ENCODE peak calls at places on chromosome 11, in five cellular contexts. One of them, this sample, is unnamed.

GRCh38 chr11:64353101-64353738 is 5.7 kb upstream of the RPS6KA4 start:
- DNase-seq in right lobe of liver: peak
- DNase-seq in HCT116: no peak
- DNase-seq in IMR-90: no peak
- DNase-seq in ovary: no peak
- DNase-seq in this sample: no peak

GRCh38 chr11:35116245-35116644 is 22.7 kb upstream of the CD44 start:
- DNase-seq in right lobe of liver: no peak
- DNase-seq in HCT116: no peak
- DNase-seq in IMR-90: no peak
- DNase-seq in ovary: no peak
- DNase-seq in this sample: no peak

GRCh38 chr11:128548655-128549255 is 38.6 kb downstream of the ETS1 start:
- DNase-seq in right lobe of liver: peak
- DNase-seq in HCT116: no peak
- DNase-seq in IMR-90: peak
- DNase-seq in ovary: peak
- DNase-seq in this sample: peak

GRCh38 chr11:43135966-43136534 is 175.7 kb upstream of the API5 start:
- DNase-seq in right lobe of liver: no peak
- DNase-seq in HCT116: no peak
- DNase-seq in IMR-90: no peak
- DNase-seq in ovary: no peak
- DNase-seq in this sample: no peak

GRCh38 chr11:122178795-122179194 is 62.8 kb upstream of the BLID start:
- DNase-seq in right lobe of liver: no peak
- DNase-seq in HCT116: no peak
- DNase-seq in IMR-90: peak
- DNase-seq in ovary: no peak
- DNase-seq in this sample: no peak

GRCh38 chr11:133552938-133553337 is 20.6 kb upstream of the OPCML start:
- DNase-seq in right lobe of liver: no peak
- DNase-seq in HCT116: no peak
- DNase-seq in IMR-90: no peak
- DNase-seq in ovary: no peak
- DNase-seq in this sample: no peak

GRCh38 chr11:108466405-108466804 is 924 bp downstream of the C11orf65 start:
- DNase-seq in right lobe of liver: no peak
- DNase-seq in HCT116: no peak
- DNase-seq in IMR-90: no peak
- DNase-seq in ovary: no peak
- DNase-seq in this sample: no peak

GRCh38 chr11:17354070-17354924 is 2.7 kb downstream of the NCR3LG1 start:
- DNase-seq in right lobe of liver: no peak
- DNase-seq in HCT116: peak
- DNase-seq in IMR-90: peak
- DNase-seq in ovary: no peak
- DNase-seq in this sample: peak

GRCh38 chr11:43736502-43737193 is 56.1 kb downstream of the HSD17B12 start:
- DNase-seq in right lobe of liver: no peak
- DNase-seq in HCT116: no peak
- DNase-seq in IMR-90: peak
- DNase-seq in ovary: no peak
- DNase-seq in this sample: no peak

GRCh38 chr11:45983471-45983845 is 61.0 kb downstream of the LARGE2 start:
- DNase-seq in right lobe of liver: no peak
- DNase-seq in HCT116: no peak
- DNase-seq in IMR-90: no peak
- DNase-seq in ovary: no peak
- DNase-seq in this sample: no peak

GRCh38 chr11:132347156-132348090 is 977.0 kb downstream of the NTM start:
- DNase-seq in right lobe of liver: no peak
- DNase-seq in HCT116: no peak
- DNase-seq in IMR-90: no peak
- DNase-seq in ovary: no peak
- DNase-seq in this sample: no peak

GRCh38 chr11:69212121-69213110 is 56.7 kb downstream of the SMIM38 start:
- DNase-seq in right lobe of liver: no peak
- DNase-seq in HCT116: no peak
- DNase-seq in IMR-90: no peak
- DNase-seq in ovary: no peak
- DNase-seq in this sample: peak

GRCh38 chr11:11420512-11420911 is 67.5 kb upstream of the CSNK2A3 start:
- DNase-seq in right lobe of liver: no peak
- DNase-seq in HCT116: no peak
- DNase-seq in IMR-90: no peak
- DNase-seq in ovary: no peak
- DNase-seq in this sample: peak

GRCh38 chr11:79438631-79439429 is 2.0 kb downstream of the TENM4 start:
- DNase-seq in right lobe of liver: no peak
- DNase-seq in HCT116: no peak
- DNase-seq in IMR-90: peak
- DNase-seq in ovary: peak
- DNase-seq in this sample: peak

GRCh38 chr11:37110383-37110782 is 512.3 kb upstream of the RAG2 start:
- DNase-seq in right lobe of liver: no peak
- DNase-seq in HCT116: no peak
- DNase-seq in IMR-90: no peak
- DNase-seq in ovary: no peak
- DNase-seq in this sample: no peak

GRCh38 chr11:101127699-101128570 is 1.7 kb downstream of the PGR start:
- DNase-seq in right lobe of liver: peak
- DNase-seq in HCT116: no peak
- DNase-seq in IMR-90: no peak
- DNase-seq in ovary: peak
- DNase-seq in this sample: peak

GRCh38 chr11:65430406-65431217 is 8.0 kb downstream of the NEAT1 start:
- DNase-seq in right lobe of liver: peak
- DNase-seq in HCT116: no peak
- DNase-seq in IMR-90: peak
- DNase-seq in ovary: peak
- DNase-seq in this sample: peak

GRCh38 chr11:35618497-35619029 is 303 bp downstream of the FJX1 start:
- DNase-seq in right lobe of liver: peak
- DNase-seq in HCT116: no peak
- DNase-seq in IMR-90: peak
- DNase-seq in ovary: no peak
- DNase-seq in this sample: peak

GRCh38 chr11:117458275-117459120 is 130.8 kb downstream of the CEP164 start:
- DNase-seq in right lobe of liver: no peak
- DNase-seq in HCT116: no peak
- DNase-seq in IMR-90: no peak
- DNase-seq in ovary: no peak
- DNase-seq in this sample: no peak

GRCh38 chr11:125942771-125943428 is 2.9 kb upstream of the VSIG10L2 start:
- DNase-seq in right lobe of liver: no peak
- DNase-seq in HCT116: no peak
- DNase-seq in IMR-90: no peak
- DNase-seq in ovary: no peak
- DNase-seq in this sample: no peak

GRCh38 chr11:129787518-129787917 is 28.1 kb upstream of the TMEM45B start:
- DNase-seq in right lobe of liver: no peak
- DNase-seq in HCT116: no peak
- DNase-seq in IMR-90: no peak
- DNase-seq in ovary: no peak
- DNase-seq in this sample: no peak

GRCh38 chr11:69696749-69697488 is 6.9 kb downstream of the FGF19 start:
- DNase-seq in right lobe of liver: no peak
- DNase-seq in HCT116: no peak
- DNase-seq in IMR-90: no peak
- DNase-seq in ovary: no peak
- DNase-seq in this sample: no peak

GRCh38 chr11:69662021-69662698 is 13.0 kb downstream of the LTO1 start:
- DNase-seq in right lobe of liver: peak
- DNase-seq in HCT116: no peak
- DNase-seq in IMR-90: no peak
- DNase-seq in ovary: peak
- DNase-seq in this sample: peak

GRCh38 chr11:67505605-67506396 is 638 bp upstream of the PITPNM1 start:
- DNase-seq in right lobe of liver: peak
- DNase-seq in HCT116: peak
- DNase-seq in IMR-90: peak
- DNase-seq in ovary: peak
- DNase-seq in this sample: peak

GRCh38 chr11:6240139-6240538 is 1.2 kb downstream of the CNGA4 start:
- DNase-seq in right lobe of liver: no peak
- DNase-seq in HCT116: no peak
- DNase-seq in IMR-90: no peak
- DNase-seq in ovary: no peak
- DNase-seq in this sample: no peak

GRCh38 chr11:45450189-45450588 is 164.0 kb upstream of the SYT13 start:
- DNase-seq in right lobe of liver: no peak
- DNase-seq in HCT116: no peak
- DNase-seq in IMR-90: peak
- DNase-seq in ovary: no peak
- DNase-seq in this sample: no peak

GRCh38 chr11:125348704-125349635 is 147.1 kb downstream of the FEZ1 start:
- DNase-seq in right lobe of liver: peak
- DNase-seq in HCT116: no peak
- DNase-seq in IMR-90: peak
- DNase-seq in ovary: peak
- DNase-seq in this sample: peak

GRCh38 chr11:76854709-76855108 is 6.0 kb upstream of the ACER3 start:
- DNase-seq in right lobe of liver: no peak
- DNase-seq in HCT116: no peak
- DNase-seq in IMR-90: no peak
- DNase-seq in ovary: no peak
- DNase-seq in this sample: no peak

GRCh38 chr11:33040862-33041453 is 1.6 kb downstream of the TCP11L1 start:
- DNase-seq in right lobe of liver: no peak
- DNase-seq in HCT116: no peak
- DNase-seq in IMR-90: no peak
- DNase-seq in ovary: no peak
- DNase-seq in this sample: no peak

GRCh38 chr11:34263462-34264186 is 94.2 kb downstream of the ABTB2 start:
- DNase-seq in right lobe of liver: peak
- DNase-seq in HCT116: peak
- DNase-seq in IMR-90: peak
- DNase-seq in ovary: no peak
- DNase-seq in this sample: peak

GRCh38 chr11:57798905-57799559 is 37.4 kb downstream of the CTNND1 start:
- DNase-seq in right lobe of liver: peak
- DNase-seq in HCT116: peak
- DNase-seq in IMR-90: peak
- DNase-seq in ovary: no peak
- DNase-seq in this sample: peak

GRCh38 chr11:114439229-114440120 is at the start of gene REXO2:
- DNase-seq in right lobe of liver: peak
- DNase-seq in HCT116: peak
- DNase-seq in IMR-90: peak
- DNase-seq in ovary: peak
- DNase-seq in this sample: peak

GRCh38 chr11:833114-833791 is 501 bp downstream of the CD151 start:
- DNase-seq in right lobe of liver: no peak
- DNase-seq in HCT116: no peak
- DNase-seq in IMR-90: no peak
- DNase-seq in ovary: peak
- DNase-seq in this sample: peak
- TF ChIP-seq POLR2A in right lobe of liver: peak
- TF ChIP-seq POLR2A in HCT116: no peak
- TF ChIP-seq POLR2A in IMR-90: peak
- TF ChIP-seq POLR2A in ovary: no peak
- TF ChIP-seq POLR2A in this sample: no peak

GRCh38 chr11:124277809-124278208 is 21.6 kb downstream of the OR8G5 start:
- DNase-seq in right lobe of liver: no peak
- DNase-seq in HCT116: no peak
- DNase-seq in IMR-90: no peak
- DNase-seq in ovary: no peak
- DNase-seq in this sample: no peak
- TF ChIP-seq CTCF in right lobe of liver: no peak
- TF ChIP-seq CTCF in HCT116: no peak
- TF ChIP-seq CTCF in IMR-90: no peak
- TF ChIP-seq CTCF in ovary: no peak
- TF ChIP-seq CTCF in this sample: no peak

DNA sequence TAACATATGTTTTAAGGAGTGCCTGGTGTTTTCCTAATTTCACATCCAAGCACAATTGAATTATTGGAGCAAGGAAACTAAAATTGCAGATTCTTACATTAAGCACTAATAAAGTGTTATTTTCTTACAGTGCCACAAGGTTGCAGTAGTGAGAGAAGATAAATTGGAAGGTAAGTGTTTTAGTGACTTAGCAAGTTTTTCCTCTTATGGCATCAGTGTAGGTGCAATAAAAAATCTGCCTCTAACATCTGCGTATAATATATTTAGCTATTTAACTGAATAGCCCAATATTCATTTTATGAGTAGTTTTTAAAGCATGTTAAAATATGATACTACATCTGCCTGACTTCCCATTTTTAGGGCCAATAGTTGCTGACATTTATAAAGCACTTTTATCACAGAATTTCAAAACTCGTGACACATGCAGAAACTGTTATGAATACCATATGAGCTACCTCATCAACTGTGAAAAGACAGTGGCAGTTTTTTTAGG is 19.0 kb downstream of the POLD3 start:
- DNase-seq in right lobe of liver: no peak
- DNase-seq in HCT116: peak
- DNase-seq in IMR-90: peak
- DNase-seq in ovary: no peak
- DNase-seq in this sample: no peak
- H3K27ac ChIP-seq in right lobe of liver: no peak
- H3K27ac ChIP-seq in HCT116: peak
- H3K27ac ChIP-seq in IMR-90: no peak
- H3K27ac ChIP-seq in ovary: no peak
- H3K27ac ChIP-seq in this sample: no peak

DNA sequence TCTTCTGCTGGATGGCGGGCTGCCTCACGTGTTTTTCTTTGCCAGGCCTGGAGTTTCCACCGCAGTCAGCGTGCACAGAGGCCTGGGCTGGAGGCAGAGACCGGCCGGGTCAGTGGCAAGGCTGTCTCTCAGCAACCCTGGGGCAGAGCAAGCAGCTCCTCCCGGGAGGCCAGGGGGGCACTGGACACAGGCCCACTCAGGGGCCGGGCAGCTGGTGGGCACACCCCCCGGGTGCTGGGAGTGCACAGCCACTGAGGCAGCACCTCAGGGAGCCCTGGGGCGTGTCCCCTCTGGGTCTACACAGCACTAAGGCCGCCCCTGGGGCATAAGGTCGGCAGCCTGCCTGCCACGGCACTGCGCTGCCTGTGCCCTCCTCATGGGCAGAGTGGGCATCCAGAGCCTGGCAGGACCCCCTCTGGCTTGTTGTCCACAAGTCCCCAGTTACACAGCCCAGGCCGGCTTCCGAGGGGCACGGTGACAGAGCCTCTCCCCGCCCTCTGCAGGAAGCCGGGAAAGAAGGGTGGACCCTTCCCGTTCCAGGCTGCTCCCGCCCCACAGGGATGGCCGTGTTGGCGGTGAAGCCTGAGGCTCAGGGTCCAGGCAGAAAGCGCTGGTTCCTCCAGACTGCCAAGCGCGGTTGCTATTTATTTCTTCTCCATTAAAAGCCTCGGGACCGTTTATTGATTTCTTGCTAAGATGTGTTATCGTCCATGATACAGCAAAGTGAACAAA is 18.5 kb upstream of the TH start:
- DNase-seq in right lobe of liver: no peak
- DNase-seq in HCT116: no peak
- DNase-seq in IMR-90: no peak
- DNase-seq in ovary: no peak
- DNase-seq in this sample: no peak
- TF ChIP-seq POLR2A in right lobe of liver: no peak
- TF ChIP-seq POLR2A in HCT116: no peak
- TF ChIP-seq POLR2A in IMR-90: no peak
- TF ChIP-seq POLR2A in ovary: no peak
- TF ChIP-seq POLR2A in this sample: no peak

GRCh38 chr11:15629690-15630321 is 515.1 kb downstream of the INSC start:
- DNase-seq in right lobe of liver: no peak
- DNase-seq in HCT116: peak
- DNase-seq in IMR-90: no peak
- DNase-seq in ovary: no peak
- DNase-seq in this sample: no peak
- TF ChIP-seq CTCF in right lobe of liver: peak
- TF ChIP-seq CTCF in HCT116: no peak
- TF ChIP-seq CTCF in IMR-90: peak
- TF ChIP-seq CTCF in ovary: no peak
- TF ChIP-seq CTCF in this sample: no peak

This sample was measured in heart left ventricle.